ENCODE peak calls at places on chromosomes 1 and 21, in five cellular contexts. K is fibroblast of pulmonary artery, H is Peyer's patch, B is upper lobe of left lung, A is testis. G is an unnamed sample.

GRCh38 chr1:152003846-152004442 is 10.3 kb upstream of the S100A10 start:
- DNase-seq in B (no peak), A (no peak), H (no peak), K (no peak), G (no peak)

GRCh38 chr1:96416690-96417444 is 304.7 kb upstream of the PTBP2 start:
- DNase-seq in A (no peak), B (no peak), K (peak), H (no peak), G (no peak)

GRCh38 chr1:169348356-169349036 is 19.1 kb downstream of the NME7 start:
- DNase-seq in H (no peak), K (peak), A (no peak), B (no peak), G (no peak)

GRCh38 chr1:10663668-10664035 is 132.8 kb downstream of the CASZ1 start:
- DNase-seq in H (no peak), K (peak), A (peak), B (peak), G (no peak)

GRCh38 chr1:25519624-25520023 is 23.8 kb upstream of the LDLRAP1 start:
- DNase-seq in H (no peak), A (no peak), B (no peak), K (peak), G (no peak)

GRCh38 chr1:48853006-48853405 is 76.3 kb upstream of the BEND5 start:
- DNase-seq in B (no peak), H (no peak), K (peak), A (no peak), G (no peak)

GRCh38 chr1:23118957-23119792 is 49.5 kb downstream of the LUZP1 start:
- DNase-seq in A (no peak), H (no peak), K (peak), B (no peak), G (no peak)

GRCh38 chr1:242784807-242785206 is 260.3 kb upstream of the PLD5 start:
- DNase-seq in B (no peak), K (no peak), H (no peak), A (no peak), G (no peak)

GRCh38 chr1:66422804-66423203 is 111.1 kb upstream of the SGIP1 start:
- DNase-seq in K (no peak), B (no peak), A (no peak), H (no peak), G (no peak)

GRCh38 chr21:45029298-45029967 is 44.9 kb upstream of the ADARB1 start:
- DNase-seq in A (no peak), B (peak), K (peak), H (no peak), G (no peak)

GRCh38 chr1:67019121-67019520 is 34.8 kb downstream of the SLC35D1 start:
- DNase-seq in K (no peak), A (no peak), B (no peak), H (no peak), G (no peak)

GRCh38 chr1:211639500-211640361 is 35.7 kb downstream of the NEK2 start:
- DNase-seq in H (no peak), B (no peak), K (peak), A (no peak), G (no peak)

GRCh38 chr1:31683997-31684396 is 19.8 kb downstream of the COL16A1 start:
- DNase-seq in B (peak), K (no peak), H (no peak), A (no peak), G (no peak)

GRCh38 chr1:199742547-199742946 is 285.0 kb upstream of the NR5A2 start:
- DNase-seq in K (peak), H (no peak), A (no peak), B (peak), G (no peak)

GRCh38 chr1:27005648-27006496 is 6.8 kb downstream of the TENT5B start:
- DNase-seq in H (no peak), A (no peak), B (peak), K (no peak), G (no peak)

GRCh38 chr1:158285756-158286241 is 3.9 kb upstream of the CD1C start:
- DNase-seq in B (peak), K (peak), A (peak), H (peak), G (peak)

GRCh38 chr1:182752077-182752826 is 37.3 kb upstream of the NPL start:
- DNase-seq in H (no peak), K (no peak), A (no peak), B (no peak), G (no peak)

GRCh38 chr1:168328965-168329364 is 48.3 kb downstream of the TBX19 start:
- DNase-seq in K (no peak), B (no peak), A (no peak), H (no peak), G (no peak)

GRCh38 chr1:79657916-79658662 is 651.6 kb upstream of the ADGRL4 start:
- DNase-seq in B (no peak), K (peak), H (no peak), A (no peak), G (no peak)

GRCh38 chr1:20123696-20124450 is 4.5 kb upstream of the PLA2G2D start:
- DNase-seq in K (peak), A (no peak), B (no peak), H (no peak), G (no peak)

GRCh38 chr1:245118806-245119205 is 36.0 kb upstream of the KIF26B start:
- DNase-seq in A (no peak), K (no peak), H (no peak), B (no peak), G (no peak)

GRCh38 chr1:163046071-163046470 is 23.1 kb upstream of the RGS4 start:
- DNase-seq in H (no peak), A (no peak), B (no peak), K (peak), G (no peak)

GRCh38 chr1:46284597-46285564 is 18.5 kb downstream of the LRRC41 start:
- DNase-seq in H (no peak), A (no peak), B (no peak), K (no peak), G (no peak)

GRCh38 chr1:89739013-89739843 is 81.6 kb upstream of the LRRC8D start:
- DNase-seq in H (no peak), A (no peak), K (peak), B (no peak), G (no peak)

GRCh38 chr1:168288311-168289052 is 7.8 kb downstream of the TBX19 start:
- DNase-seq in H (no peak), B (no peak), K (peak), A (no peak), G (no peak)

GRCh38 chr1:246324711-246325110 is 182.4 kb downstream of the SMYD3 start:
- DNase-seq in A (no peak), B (no peak), K (peak), H (no peak), G (no peak)

GRCh38 chr1:173052681-173053196 is 2.0 kb upstream of the TNFSF18 start:
- DNase-seq in A (no peak), K (no peak), H (no peak), B (no peak), G (no peak)

GRCh38 chr1:90126834-90127233 is 131.9 kb downstream of the ZNF326 start:
- DNase-seq in K (no peak), H (no peak), A (no peak), B (no peak), G (no peak)

GRCh38 chr21:45993210-45994085 is 11.9 kb downstream of the COL6A1 start:
- DNase-seq in K (no peak), B (peak), H (peak), A (peak), G (peak)

GRCh38 chr1:167546935-167547334 is 6.6 kb downstream of the CREG1 start:
- DNase-seq in H (no peak), A (no peak), K (no peak), B (no peak), G (no peak)

GRCh38 chr1:46224966-46225365 is 21.8 kb downstream of the LURAP1 start:
- DNase-seq in B (no peak), H (no peak), A (no peak), K (no peak), G (no peak)

GRCh38 chr1:201404722-201405483 is 5.8 kb upstream of the LAD1 start:
- DNase-seq in H (no peak), A (no peak), B (no peak), K (no peak), G (no peak)

GRCh38 chr1:110339427-110340206 is 440 bp downstream of the RBM15 start:
- DNase-seq in A (peak), H (peak), B (peak), K (peak), G (no peak)

GRCh38 chr1:236753964-236754363 is 41.1 kb upstream of the MTR start:
- DNase-seq in A (no peak), K (no peak), H (no peak), B (no peak), G (no peak)

GRCh38 chr1:51915958-51916357 is 37.4 kb upstream of the NRDC start:
- DNase-seq in K (no peak), B (no peak), A (no peak), H (no peak), G (no peak)

GRCh38 chr1:226588484-226588883 is 39.9 kb downstream of the STUM start:
- DNase-seq in H (no peak), B (no peak), K (peak), A (peak), G (no peak)

GRCh38 chr1:227449051-227449450 is 114.3 kb upstream of the ZNF678 start:
- DNase-seq in B (peak), A (peak), H (no peak), K (no peak), G (no peak)

GRCh38 chr1:15141933-15142647 is 11.5 kb upstream of the TMEM51 start:
- DNase-seq in K (peak), B (no peak), A (no peak), H (no peak), G (no peak)
- TF ChIP-seq CTCF in K (peak), B (no peak), A (no peak), H (no peak), G (no peak)

GRCh38 chr21:41069305-41069642 is 98.7 kb upstream of the BACE2 start:
- DNase-seq in H (no peak), K (no peak), A (no peak), B (no peak), G (no peak)
- TF ChIP-seq CTCF in H (no peak), K (no peak), A (no peak), B (no peak), G (no peak)

GRCh38 chr1:156489166-156489934 is 11.2 kb downstream of the MEF2D start:
- DNase-seq in B (no peak), H (peak), A (peak), K (no peak), G (no peak)

GRCh38 chr1:156492013-156492590 is 8.5 kb downstream of the MEF2D start:
- DNase-seq in B (no peak), A (no peak), K (no peak), H (no peak), G (no peak)

GRCh38 chr1:156491151-156491949 is 9.2 kb downstream of the MEF2D start:
- DNase-seq in A (no peak), H (no peak), K (no peak), B (no peak), G (no peak)

GRCh38 chr1:156489935-156490293 is 10.7 kb downstream of the MEF2D start:
- DNase-seq in H (no peak), K (no peak), A (no peak), B (no peak), G (no peak)

GRCh38 chr1:156490401-156491032 is 10.1 kb downstream of the MEF2D start:
- DNase-seq in B (no peak), K (no peak), H (no peak), A (peak), G (no peak)
- TF ChIP-seq CTCF in B (peak), K (no peak), H (no peak), A (no peak), G (no peak)

DNA sequence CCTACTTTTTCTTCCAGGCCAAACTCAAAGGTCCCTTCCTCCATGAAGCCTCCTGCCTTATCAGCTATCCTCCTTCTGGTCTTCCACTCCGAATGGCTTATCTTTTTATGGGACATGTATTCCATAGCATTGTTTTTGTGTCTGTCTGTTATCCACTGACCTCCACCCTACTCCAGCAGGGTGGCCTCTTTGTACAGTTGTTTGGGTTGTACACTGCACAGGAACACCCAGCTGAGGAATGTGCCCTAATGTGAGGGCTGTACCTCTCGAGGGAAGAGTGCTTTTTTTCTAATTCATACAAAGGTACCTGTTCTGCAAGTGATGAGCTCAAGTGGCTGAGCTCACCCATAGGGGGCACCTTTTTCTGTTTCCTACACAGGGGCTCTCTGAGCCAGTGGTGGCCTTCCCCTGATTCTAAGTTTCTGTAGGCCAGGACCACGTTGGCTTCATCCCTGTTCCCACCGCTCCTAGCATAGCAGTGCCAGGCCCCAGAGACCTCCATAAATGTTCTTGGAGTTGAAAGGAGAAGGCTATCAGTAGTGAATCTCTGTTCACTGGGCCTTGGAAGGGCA is 108.2 kb downstream of the FOXD2 start:
- DNase-seq in B (no peak), K (no peak), A (no peak), H (no peak), G (no peak)
- TF ChIP-seq CTCF in B (no peak), K (no peak), A (no peak), H (no peak), G (no peak)

DNA sequence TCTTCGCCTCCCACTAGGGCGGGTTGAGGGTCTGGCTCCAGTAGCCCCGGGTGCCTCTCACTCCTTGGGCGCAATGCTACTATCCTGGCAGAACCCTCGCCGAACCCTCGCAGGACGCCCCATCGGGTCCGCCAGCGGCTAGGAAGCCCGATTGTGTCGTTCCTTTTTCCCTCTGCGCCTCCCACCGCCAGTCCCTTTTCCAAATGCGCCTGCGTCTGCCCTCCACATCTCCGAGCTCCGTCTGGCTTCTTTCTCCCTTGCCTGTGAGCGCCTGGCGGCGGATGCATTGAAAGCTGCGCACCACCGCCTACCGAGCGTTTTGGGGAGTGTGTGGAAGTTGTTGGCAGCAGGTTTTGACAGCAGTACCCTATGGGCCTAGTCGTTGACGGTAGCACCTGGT is 1.0 kb upstream of the DIRAS3 start:
- DNase-seq in K (peak), A (peak), B (no peak), H (no peak), G (no peak)
- TF ChIP-seq CTCF in K (peak), A (no peak), B (peak), H (no peak), G (no peak)

GRCh38 chr1:234729566-234729965 is 119.6 kb upstream of the IRF2BP2 start:
- DNase-seq in H (no peak), K (peak), A (no peak), B (no peak), G (no peak)
- TF ChIP-seq CTCF in H (no peak), K (no peak), A (no peak), B (no peak), G (no peak)

DNA sequence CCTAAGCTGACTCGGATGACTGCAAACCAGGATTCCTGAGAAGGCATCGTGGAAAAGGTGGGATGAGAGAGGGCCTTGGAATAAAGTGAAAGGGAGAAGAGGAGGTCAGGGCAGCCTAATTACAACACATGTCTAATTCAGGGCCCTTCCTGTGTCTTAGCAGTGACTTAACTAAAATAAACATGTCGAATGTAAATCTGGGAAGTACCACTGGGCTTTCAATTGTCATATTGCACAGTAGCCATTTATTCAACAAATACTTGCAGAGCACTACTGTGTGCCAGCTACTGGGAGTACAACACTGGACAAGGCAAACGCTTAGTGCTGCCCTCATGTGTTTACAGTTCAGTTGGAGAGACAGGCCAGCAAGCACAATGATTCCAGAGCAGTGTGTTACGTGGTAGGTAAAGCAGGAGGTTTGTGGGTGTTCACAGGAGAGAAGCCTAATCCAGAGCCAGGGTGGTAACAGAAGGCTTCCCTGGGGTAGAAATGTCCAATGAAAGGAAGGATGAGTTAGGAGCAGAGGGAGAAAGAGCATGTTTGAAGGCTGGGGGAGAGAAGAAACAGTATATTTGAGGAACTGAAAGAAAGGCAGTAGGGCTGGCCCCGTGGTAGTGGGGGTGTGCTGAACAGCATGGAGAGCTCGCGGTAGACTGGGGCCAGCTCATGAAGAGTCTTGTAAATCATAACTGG is 38.0 kb upstream of the RASAL2 start:
- DNase-seq in K (no peak), A (no peak), B (peak), H (no peak), G (no peak)
- TF ChIP-seq CTCF in K (no peak), A (no peak), B (no peak), H (peak), G (no peak)

GRCh38 chr1:147815503-147815902 is 55.1 kb upstream of the GJA5 start:
- DNase-seq in B (no peak), H (no peak), K (no peak), A (no peak), G (no peak)
- TF ChIP-seq CTCF in B (no peak), H (no peak), K (peak), A (no peak), G (no peak)

GRCh38 chr1:184479435-184480202 is 92.8 kb downstream of the C1orf21 start:
- DNase-seq in B (no peak), H (no peak), A (no peak), K (no peak), G (no peak)

GRCh38 chr1:184480711-184481110 is 93.9 kb downstream of the C1orf21 start:
- DNase-seq in K (no peak), H (no peak), A (no peak), B (no peak), G (no peak)

GRCh38 chr1:184482113-184482512 is 95.3 kb downstream of the C1orf21 start:
- DNase-seq in K (no peak), A (peak), B (peak), H (peak), G (no peak)

GRCh38 chr1:184485731-184486723 is 99.2 kb downstream of the C1orf21 start:
- DNase-seq in H (no peak), A (no peak), K (no peak), B (no peak), G (no peak)

DNA sequence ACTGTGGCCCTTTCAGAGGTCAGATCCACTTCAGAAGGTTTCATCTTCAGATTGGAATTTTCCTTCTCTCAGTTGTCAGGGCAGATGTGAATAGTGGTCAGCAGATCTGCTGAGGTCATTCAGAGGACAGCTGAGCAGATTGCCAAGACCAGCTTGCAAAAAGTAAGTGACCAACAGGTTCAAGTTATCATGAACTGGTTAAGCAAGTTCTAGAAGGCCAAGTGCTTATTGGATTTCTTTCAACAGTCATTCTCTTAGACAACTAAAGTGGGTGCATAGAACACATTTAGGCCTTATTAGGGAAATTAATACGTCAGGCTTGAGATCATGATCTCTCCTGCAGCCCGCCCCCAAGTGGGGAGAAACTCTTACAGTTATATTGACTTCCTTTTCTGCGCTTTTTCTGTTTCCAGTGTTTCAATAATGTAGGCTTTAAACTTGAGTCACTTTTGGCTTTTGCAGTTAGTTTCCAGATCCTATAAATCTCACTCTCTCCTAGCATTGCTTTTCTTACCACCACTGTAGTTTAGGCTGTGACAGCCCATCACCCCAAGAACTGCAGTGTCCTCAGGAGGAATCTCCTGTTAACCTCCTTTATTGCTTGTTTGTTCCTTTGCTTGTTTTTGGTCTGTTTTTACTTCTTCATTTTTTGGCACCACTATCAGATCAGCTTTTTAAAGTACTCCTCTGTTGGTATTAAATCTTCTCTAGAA is 96.4 kb downstream of the C1orf21 start:
- DNase-seq in A (peak), K (peak), H (no peak), B (peak), G (no peak)
- TF ChIP-seq CTCF in A (peak), K (peak), H (no peak), B (peak), G (no peak)

GRCh38 chr1:55894521-55894920 is 679.4 kb upstream of the USP24 start:
- DNase-seq in K (peak), A (no peak), H (no peak), B (no peak), G (no peak)

GRCh38 chr1:55888685-55889317 is 673.6 kb upstream of the USP24 start:
- DNase-seq in B (no peak), A (no peak), H (no peak), K (no peak), G (no peak)

GRCh38 chr1:55896210-55896609 is 681.0 kb upstream of the USP24 start:
- DNase-seq in A (no peak), B (no peak), K (no peak), H (no peak), G (no peak)

GRCh38 chr1:55898191-55898590 is 681.2 kb downstream of the PLPP3 start:
- DNase-seq in A (no peak), B (no peak), K (peak), H (no peak), G (no peak)

DNA sequence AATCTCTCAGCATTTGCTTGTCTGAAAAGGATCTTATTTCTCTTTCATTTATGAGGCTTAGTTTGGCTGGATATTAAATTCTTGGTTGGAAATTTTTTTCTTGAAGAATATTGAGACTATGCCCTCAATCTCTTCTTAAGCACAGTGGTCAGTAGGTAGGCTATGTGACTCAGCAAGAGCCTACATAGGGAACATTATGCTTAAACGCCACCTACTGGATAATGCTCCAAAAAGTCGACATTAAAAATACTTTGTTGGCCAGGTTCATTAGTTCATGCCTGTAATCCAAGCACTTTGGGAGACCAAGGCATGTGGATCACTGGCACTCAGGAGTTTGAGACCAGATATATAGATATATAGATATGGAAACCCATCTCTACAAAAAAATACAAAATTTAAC is 678.0 kb upstream of the USP24 start:
- DNase-seq in A (no peak), B (no peak), H (no peak), K (peak), G (no peak)
- TF ChIP-seq CTCF in A (no peak), B (peak), H (no peak), K (peak), G (no peak)